ENCODE peak calls at places on chromosome 20, in eight cellular contexts. N is lower lobe of right lung; X is globus pallidus; H is T-helper 2 cell; U is neural crest cell; M is EL; F is left colon; D is CD8-positive, alpha-beta T cell. V is an unnamed sample.

GRCh38 chr20:36607586-36608387 is 2.2 kb downstream of the RAB5IF start:
- DNase-seq in N (no peak), X (no peak), H (no peak), U (no peak), M (no peak), F (no peak), D (no peak), V (no peak)

GRCh38 chr20:33676652-33677645 is 2.7 kb upstream of the NECAB3 start:
- DNase-seq in N (no peak), X (no peak), H (no peak), U (no peak), M (no peak), F (no peak), D (no peak), V (no peak)

GRCh38 chr20:14997791-14998190 is 660.4 kb upstream of the FLRT3 start:
- DNase-seq in N (no peak), X (no peak), H (no peak), U (no peak), M (peak), F (no peak), D (no peak), V (no peak)

GRCh38 chr20:8156603-8157079 is 24.6 kb downstream of the PLCB1 start:
- DNase-seq in N (no peak), X (no peak), H (no peak), U (no peak), M (peak), F (no peak), D (no peak), V (peak)

GRCh38 chr20:41347523-41348429 is 7.2 kb downstream of the LPIN3 start:
- DNase-seq in N (no peak), X (no peak), H (no peak), U (no peak), M (no peak), F (no peak), D (no peak), V (no peak)

GRCh38 chr20:22425344-22426295 is 158.8 kb downstream of the FOXA2 start:
- DNase-seq in N (no peak), X (no peak), H (no peak), U (no peak), M (no peak), F (no peak), D (no peak), V (no peak)

GRCh38 chr20:57315083-57315963 is 14.3 kb upstream of the SPO11 start:
- DNase-seq in N (no peak), X (no peak), H (no peak), U (no peak), M (no peak), F (no peak), D (no peak), V (no peak)

GRCh38 chr20:25196701-25197120 is 1.2 kb downstream of the ENTPD6 start:
- DNase-seq in N (no peak), X (no peak), H (no peak), U (no peak), M (no peak), F (peak), D (no peak), V (no peak)

GRCh38 chr20:12152996-12153395 is 235.3 kb downstream of the BTBD3 start:
- DNase-seq in N (no peak), X (no peak), H (no peak), U (no peak), M (no peak), F (no peak), D (no peak), V (no peak)

GRCh38 chr20:47576516-47577033 is 74.9 kb downstream of the NCOA3 start:
- DNase-seq in N (peak), X (peak), H (no peak), U (no peak), M (peak), F (peak), D (no peak), V (peak)

GRCh38 chr20:11013801-11014200 is 340.0 kb upstream of the JAG1 start:
- DNase-seq in N (no peak), X (no peak), H (no peak), U (no peak), M (no peak), F (no peak), D (no peak), V (no peak)

GRCh38 chr20:24657878-24658620 is 188.6 kb downstream of the SYNDIG1 start:
- DNase-seq in N (no peak), X (no peak), H (no peak), U (no peak), M (no peak), F (no peak), D (no peak), V (no peak)

GRCh38 chr20:17229256-17229655 is 2.4 kb downstream of the PCSK2 start:
- DNase-seq in N (no peak), X (no peak), H (no peak), U (no peak), M (no peak), F (no peak), D (no peak), V (no peak)

GRCh38 chr20:43220612-43221011 is 30.9 kb upstream of the PTPRT start:
- DNase-seq in N (no peak), X (no peak), H (no peak), U (no peak), M (peak), F (no peak), D (no peak), V (peak)

GRCh38 chr20:41171736-41172295 is 34.5 kb downstream of the PLCG1 start:
- DNase-seq in N (no peak), X (no peak), H (no peak), U (no peak), M (no peak), F (no peak), D (peak), V (no peak)

GRCh38 chr20:61884571-61885389 is 180.9 kb downstream of the TAF4 start:
- DNase-seq in N (no peak), X (no peak), H (no peak), U (no peak), M (no peak), F (no peak), D (no peak), V (no peak)

GRCh38 chr20:36628076-36628475 is 17.9 kb downstream of the SLA2 start:
- DNase-seq in N (no peak), X (no peak), H (no peak), U (no peak), M (no peak), F (no peak), D (peak), V (no peak)

GRCh38 chr20:25233016-25233772 is 14.7 kb upstream of the PYGB start:
- DNase-seq in N (peak), X (no peak), H (no peak), U (no peak), M (peak), F (peak), D (no peak), V (peak)

GRCh38 chr20:16246870-16247269 is 326.4 kb downstream of the KIF16B start:
- DNase-seq in N (no peak), X (no peak), H (no peak), U (no peak), M (no peak), F (no peak), D (no peak), V (no peak)

GRCh38 chr20:2382833-2383232 is 2.1 kb downstream of the TGM6 start:
- DNase-seq in N (no peak), X (no peak), H (no peak), U (no peak), M (peak), F (no peak), D (no peak), V (peak)

GRCh38 chr20:25310268-25310920 is 62.5 kb downstream of the PYGB start:
- DNase-seq in N (peak), X (peak), H (no peak), U (no peak), M (peak), F (peak), D (no peak), V (peak)

GRCh38 chr20:62924567-62925419 is 1.5 kb downstream of the DIDO1 start:
- DNase-seq in N (peak), X (no peak), H (no peak), U (no peak), M (peak), F (peak), D (peak), V (peak)

GRCh38 chr20:37989601-37990001 is 43.7 kb downstream of the TTI1 start:
- DNase-seq in N (peak), X (no peak), H (no peak), U (no peak), M (no peak), F (peak), D (no peak), V (no peak)

GRCh38 chr20:37359836-37360235 is 13.9 kb downstream of the SRC start:
- DNase-seq in N (no peak), X (no peak), H (no peak), U (no peak), M (no peak), F (no peak), D (no peak), V (no peak)

V was measured in HFFc6.